ENCODE peak calls at places on chromosomes 12 and 14, in four cellular contexts. C, X, R and K are unnamed samples.

GRCh38 chr12:65756956-65757511 is 67.2 kb upstream of the HMGA2 start:
- DNase-seq in C (no peak), X (no peak), R (no peak), K (peak)

GRCh38 chr12:102980350-102980749 is 22.9 kb downstream of the ASCL1 start:
- DNase-seq in C (no peak), X (no peak), R (no peak), K (no peak)

GRCh38 chr14:101819251-101819990 is 57.9 kb downstream of the PPP2R5C start:
- DNase-seq in C (no peak), X (no peak), R (no peak), K (no peak)

GRCh38 chr12:14403711-14404164 is 38.3 kb downstream of the ATF7IP start:
- DNase-seq in C (no peak), X (peak), R (no peak), K (peak)

GRCh38 chr14:93976477-93977057 is at the start of gene ASB2:
- DNase-seq in C (peak), X (no peak), R (no peak), K (no peak)

GRCh38 chr12:49043856-49044258 is 16.7 kb downstream of the KMT2D start:
- DNase-seq in C (peak), X (peak), R (no peak), K (peak)

GRCh38 chr12:67331123-67331522 is 62.0 kb downstream of the CAND1 start:
- DNase-seq in C (no peak), X (no peak), R (no peak), K (no peak)

GRCh38 chr14:103057028-103057371 is 349 bp downstream of the CDC42BPB start:
- DNase-seq in C (peak), X (peak), R (no peak), K (no peak)

GRCh38 chr14:97580923-97581495 is 783.8 kb downstream of the VRK1 start:
- DNase-seq in C (no peak), X (no peak), R (no peak), K (no peak)

GRCh38 chr12:49705479-49706267 is 1.5 kb downstream of the FMNL3 start:
- DNase-seq in C (peak), X (peak), R (no peak), K (peak)

GRCh38 chr14:69606258-69606657 is 5.1 kb upstream of the SUSD6 start:
- DNase-seq in C (no peak), X (no peak), R (no peak), K (no peak)

GRCh38 chr12:114841557-114842251 is 157.7 kb upstream of the TBX3 start:
- DNase-seq in C (no peak), X (no peak), R (no peak), K (no peak)

GRCh38 chr12:92078167-92079053 is 67.2 kb downstream of the BTG1 start:
- DNase-seq in C (peak), X (peak), R (no peak), K (peak)
- H3K4me3 ChIP-seq in C (no peak), X (no peak), R (no peak), K (no peak)

GRCh38 chr14:29709490-29709889 is 218.2 kb downstream of the PRKD1 start:
- DNase-seq in C (no peak), X (peak), R (no peak), K (no peak)

GRCh38 chr14:29705801-29706200 is 221.8 kb downstream of the PRKD1 start:
- DNase-seq in C (no peak), X (peak), R (no peak), K (no peak)

GRCh38 chr14:29706700-29707099 is 220.9 kb downstream of the PRKD1 start:
- DNase-seq in C (no peak), X (no peak), R (no peak), K (no peak)

GRCh38 chr14:29712586-29712985 is 215.1 kb downstream of the PRKD1 start:
- DNase-seq in C (no peak), X (no peak), R (no peak), K (no peak)

DNA sequence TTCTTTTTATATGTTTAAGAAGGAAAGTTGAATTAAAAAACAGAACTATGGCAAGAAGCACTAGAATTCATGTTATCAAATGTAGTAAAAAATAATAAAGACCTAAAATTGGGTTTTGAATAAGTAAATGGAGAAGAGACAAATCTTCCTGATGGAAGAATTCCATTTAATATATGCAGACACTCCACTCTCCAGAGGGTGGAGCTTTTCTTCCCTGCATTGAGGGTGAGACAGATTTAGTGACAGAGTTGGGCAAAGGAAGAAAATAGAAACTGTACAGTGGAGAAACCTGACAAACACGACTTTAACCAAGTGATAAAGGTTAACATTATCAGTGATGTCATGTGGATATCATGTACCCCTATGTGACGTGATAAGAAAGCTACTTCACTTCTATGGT is 217.6 kb downstream of the PRKD1 start:
- DNase-seq in C (no peak), X (peak), R (no peak), K (peak)
- TF ChIP-seq CTCF in C (no peak), X (peak), R (peak), K (peak)

GRCh38 chr12:113208041-113208934 is 13.0 kb upstream of the TPCN1 start:
- DNase-seq in C (peak), X (peak), R (no peak), K (peak)
- H3K4me3 ChIP-seq in C (no peak), X (no peak), R (no peak), K (no peak)

DNA sequence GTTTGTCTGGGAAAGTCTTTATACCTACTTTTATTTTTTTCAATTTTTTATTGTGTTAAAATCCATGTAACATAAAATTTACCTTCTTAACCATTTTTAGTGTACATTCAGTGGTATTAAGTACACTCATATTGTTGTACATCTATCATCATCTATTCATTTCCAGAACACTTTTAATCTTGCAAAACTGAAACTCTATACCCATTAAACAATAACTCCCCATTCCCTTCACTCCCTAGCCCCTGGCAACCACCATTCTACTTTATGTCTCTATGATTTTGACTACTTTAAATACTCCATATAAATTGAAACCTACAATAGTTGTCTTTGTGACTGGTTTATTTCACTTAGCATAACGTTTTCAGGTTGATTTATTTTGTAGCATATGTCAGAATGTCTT is 131.9 kb upstream of the SLC38A2 start:
- DNase-seq in C (no peak), X (no peak), R (no peak), K (no peak)
- TF ChIP-seq CTCF in C (no peak), X (no peak), R (no peak), K (no peak)

DNA sequence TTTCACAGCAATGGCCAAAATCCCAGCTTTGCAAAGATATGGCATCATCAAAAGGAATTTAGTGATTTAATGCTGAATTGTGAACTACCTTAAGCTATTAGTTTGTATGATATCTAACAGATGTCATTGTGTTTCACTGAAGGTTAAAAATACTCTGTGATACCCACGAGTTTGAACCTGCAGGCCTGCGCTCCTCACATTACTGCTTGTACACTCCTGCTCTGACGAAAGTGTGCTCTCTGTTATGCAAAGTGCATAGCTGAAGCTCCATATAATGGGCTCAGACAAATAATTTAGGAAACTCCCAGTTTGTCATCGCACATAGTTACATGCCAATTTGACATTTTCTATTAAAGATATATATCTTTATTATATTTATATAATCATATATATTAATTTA is 52.2 kb downstream of the SPPL3 start:
- DNase-seq in C (no peak), X (no peak), R (no peak), K (no peak)
- H3K4me3 ChIP-seq in C (no peak), X (no peak), R (no peak), K (no peak)

GRCh38 chr12:106682594-106683234 is 91.8 kb upstream of the RIC8B start:
- DNase-seq in C (no peak), X (peak), R (no peak), K (peak)
- TF ChIP-seq CTCF in C (no peak), X (peak), R (peak), K (peak)

GRCh38 chr14:41607119-41607785 is 576 bp downstream of the LRFN5 start:
- DNase-seq in C (no peak), X (peak), R (no peak), K (peak)
- H3K4me3 ChIP-seq in C (peak), X (peak), R (peak), K (peak)

DNA sequence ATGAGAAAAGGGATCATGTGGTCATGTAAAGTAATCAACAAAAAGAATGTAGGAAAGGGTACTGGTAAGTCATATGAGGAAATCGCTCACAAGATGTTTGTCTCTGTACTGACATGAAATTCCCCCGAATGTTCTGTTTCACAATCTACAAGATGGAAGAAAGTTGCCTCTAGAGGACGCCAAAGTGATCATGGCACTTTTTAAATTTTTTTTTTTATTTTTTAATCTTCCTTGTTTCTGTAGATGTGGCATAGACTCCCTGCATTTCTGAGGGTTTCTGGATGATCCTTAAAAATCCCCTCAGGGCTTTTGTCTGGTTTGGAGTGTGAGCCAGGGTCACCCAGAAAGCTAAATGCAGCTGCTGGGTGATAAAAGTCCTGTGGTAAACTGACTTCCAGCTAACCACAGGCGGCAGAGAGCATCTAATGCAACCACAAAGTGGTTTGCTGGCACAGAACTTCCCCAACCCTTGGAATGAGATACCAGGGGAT is 393.6 kb downstream of the CCDC91 start:
- DNase-seq in C (no peak), X (peak), R (no peak), K (peak)
- TF ChIP-seq CTCF in C (no peak), X (peak), R (peak), K (peak)

GRCh38 chr12:52025301-52026172 is 18.8 kb downstream of the TAMALIN start:
- DNase-seq in C (peak), X (peak), R (peak), K (peak)
- H3K4me3 ChIP-seq in C (peak), X (peak), R (peak), K (peak)

GRCh38 chr12:7935464-7935772 is 569 bp downstream of the SLC2A3 start:
- DNase-seq in C (no peak), X (no peak), R (no peak), K (no peak)
- TF ChIP-seq CTCF in C (no peak), X (no peak), R (no peak), K (no peak)